ENCODE peak calls at places on chromosomes 12 and 14, in eight cellular contexts. N is tibial artery, Q is endothelial cell of umbilical vein, G is astrocyte, H is prostate gland, I is Panc1, E is IMR-90, P is SJSA1. W is an unnamed sample.

GRCh38 chr12:96235497-96235826 is 41.3 kb downstream of the ELK3 start:
- DNase-seq in Q (no peak), N (no peak), H (no peak), G (no peak), P (no peak), I (no peak), E (no peak), W (no peak)

GRCh38 chr12:47818382-47818700 is 1.4 kb downstream of the HDAC7 start:
- DNase-seq in N (no peak), P (no peak), H (no peak), G (no peak), Q (peak), I (no peak), E (peak), W (peak)

GRCh38 chr12:52501490-52501889 is 8.4 kb upstream of the KRT6A start:
- DNase-seq in Q (no peak), P (no peak), E (no peak), H (no peak), G (no peak), N (no peak), I (no peak), W (no peak)

GRCh38 chr12:131025939-131026702 is 72.4 kb downstream of the ADGRD1 start:
- DNase-seq in G (no peak), N (no peak), H (no peak), I (no peak), Q (no peak), P (no peak), E (no peak), W (no peak)

GRCh38 chr12:121611306-121611705 is 15.0 kb upstream of the ORAI1 start:
- DNase-seq in I (no peak), H (no peak), E (no peak), G (no peak), N (no peak), Q (no peak), P (no peak), W (no peak)

GRCh38 chr14:65356327-65356836 is 56.1 kb upstream of the FUT8 start:
- DNase-seq in Q (peak), I (no peak), N (no peak), H (no peak), P (no peak), G (peak), E (peak), W (peak)

GRCh38 chr12:15752780-15753179 is 36.4 kb downstream of the EPS8 start:
- DNase-seq in I (no peak), E (peak), Q (no peak), H (no peak), P (no peak), N (no peak), G (peak), W (peak)

GRCh38 chr14:73743431-73743931 is 29.3 kb upstream of the PNMA1 start:
- DNase-seq in H (no peak), Q (peak), G (no peak), P (no peak), N (no peak), E (no peak), I (no peak), W (peak)

GRCh38 chr12:73460212-73460611 is 1077.4 kb upstream of the ATXN7L3B start:
- DNase-seq in P (no peak), E (no peak), G (no peak), I (no peak), Q (no peak), N (no peak), H (no peak), W (no peak)

GRCh38 chr14:44963775-44964380 is 1.9 kb downstream of the TOGARAM1 start:
- DNase-seq in E (no peak), Q (peak), G (no peak), I (no peak), N (no peak), P (no peak), H (no peak), W (no peak)

GRCh38 chr12:52644078-52644415 is 8.0 kb downstream of the KRT2 start:
- DNase-seq in N (no peak), P (no peak), Q (no peak), I (no peak), G (no peak), H (no peak), E (no peak), W (no peak)

GRCh38 chr12:9948606-9949286 is 16.6 kb upstream of the CLEC2A start:
- DNase-seq in E (no peak), G (no peak), Q (no peak), P (no peak), N (no peak), H (no peak), I (no peak), W (no peak)

GRCh38 chr12:26823391-26823790 is 9.6 kb downstream of the ITPR2 start:
- DNase-seq in E (peak), N (no peak), G (peak), Q (no peak), I (no peak), P (no peak), H (no peak), W (no peak)

GRCh38 chr12:91985002-91985767 is 160.5 kb downstream of the BTG1 start:
- DNase-seq in N (no peak), I (no peak), G (peak), H (no peak), E (peak), Q (peak), P (peak), W (peak)

GRCh38 chr12:91982946-91983345 is 162.7 kb downstream of the BTG1 start:
- DNase-seq in G (peak), I (no peak), E (peak), P (no peak), Q (no peak), H (no peak), N (no peak), W (peak)

GRCh38 chr12:91986084-91986483 is 159.6 kb downstream of the BTG1 start:
- DNase-seq in G (peak), P (peak), H (no peak), E (peak), N (no peak), Q (peak), I (no peak), W (no peak)

GRCh38 chr12:91984571-91984970 is 161.1 kb downstream of the BTG1 start:
- DNase-seq in E (peak), P (no peak), H (no peak), N (no peak), Q (peak), G (peak), I (no peak), W (no peak)

GRCh38 chr12:91983935-91984334 is 161.7 kb downstream of the BTG1 start:
- DNase-seq in G (no peak), Q (no peak), H (no peak), E (no peak), N (no peak), I (no peak), P (no peak), W (no peak)
- H3K27ac ChIP-seq in G (no peak), Q (no peak), H (no peak), E (peak), N (peak), I (no peak), P (no peak), W (no peak)

DNA sequence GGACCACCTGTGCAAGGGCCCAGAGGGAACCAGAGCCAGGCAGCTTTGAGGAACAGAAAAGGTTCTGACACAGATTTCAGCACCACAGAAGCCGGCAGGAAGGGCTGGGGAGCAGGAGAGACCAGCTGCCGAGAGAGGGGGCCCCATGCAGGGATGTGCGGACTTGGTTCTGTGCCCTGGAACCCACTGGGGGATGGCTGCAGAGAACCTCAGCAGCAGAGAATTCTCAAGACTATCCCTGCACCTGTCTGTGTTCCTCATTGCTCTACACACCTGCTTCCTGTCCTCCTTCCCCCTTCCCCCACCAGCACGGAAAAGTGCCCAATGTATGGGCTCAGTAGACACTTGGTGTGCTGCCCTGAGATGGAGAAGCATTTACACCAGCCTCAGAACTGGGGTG is 3.2 kb downstream of the SERPINA9 start:
- DNase-seq in H (no peak), Q (no peak), E (no peak), I (no peak), N (no peak), G (no peak), P (no peak), W (no peak)
- H3K4me3 ChIP-seq in H (no peak), Q (no peak), E (no peak), I (no peak), N (no peak), G (no peak), P (no peak), W (no peak)

GRCh38 chr12:12334710-12335040 is 15.4 kb downstream of the MANSC1 start:
- DNase-seq in I (no peak), E (no peak), H (no peak), N (no peak), P (no peak), G (no peak), Q (no peak), W (no peak)

GRCh38 chr12:12333407-12333831 is 16.6 kb downstream of the MANSC1 start:
- DNase-seq in Q (peak), P (no peak), I (no peak), G (peak), E (peak), N (no peak), H (no peak), W (peak)

GRCh38 chr12:12333980-12334709 is 15.9 kb downstream of the MANSC1 start:
- DNase-seq in G (peak), E (peak), I (no peak), N (no peak), P (peak), Q (peak), H (no peak), W (peak)

GRCh38 chr12:12331896-12332295 is 18.1 kb downstream of the MANSC1 start:
- DNase-seq in H (peak), G (no peak), P (no peak), Q (no peak), I (no peak), N (no peak), E (no peak), W (no peak)

DNA sequence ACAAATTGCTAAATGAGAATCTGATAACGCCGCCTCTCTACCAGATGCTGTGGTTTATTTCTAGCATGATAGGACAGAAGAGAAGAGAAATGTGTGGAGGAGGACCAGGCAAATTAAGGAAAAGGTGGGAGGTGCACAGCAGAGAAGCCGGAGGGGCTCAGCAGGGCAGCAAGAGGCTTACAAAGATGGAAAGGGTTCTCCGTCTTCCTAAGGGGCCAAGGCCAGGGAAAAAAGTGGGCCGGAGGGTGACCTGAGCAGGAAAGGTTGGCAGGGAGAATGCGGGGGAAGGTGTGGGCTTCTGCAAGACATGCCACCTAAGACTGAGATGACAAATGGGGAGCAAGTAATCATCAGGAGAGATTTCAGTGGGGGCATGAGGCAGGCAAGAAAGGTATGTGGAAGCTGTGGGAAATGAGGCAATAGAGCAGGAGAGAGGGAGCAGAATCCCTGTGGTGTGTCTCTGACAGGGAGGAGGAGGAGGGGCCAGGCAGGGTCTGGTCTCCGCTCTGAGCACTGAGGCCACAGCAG is 18.7 kb downstream of the MANSC1 start:
- DNase-seq in N (no peak), E (no peak), G (peak), I (no peak), Q (no peak), P (no peak), H (no peak), W (no peak)
- H3K27ac ChIP-seq in N (no peak), E (no peak), G (no peak), I (no peak), Q (no peak), P (no peak), H (no peak), W (no peak)

GRCh38 chr12:91414147-91414546 is 231.5 kb upstream of the DCN start:
- DNase-seq in H (no peak), G (no peak), E (no peak), I (no peak), P (no peak), N (no peak), Q (no peak), W (no peak)

GRCh38 chr12:91418691-91419090 is 236.1 kb upstream of the DCN start:
- DNase-seq in E (no peak), G (no peak), I (no peak), Q (no peak), H (no peak), N (no peak), P (no peak), W (no peak)

GRCh38 chr12:91414636-91415035 is 232.0 kb upstream of the DCN start:
- DNase-seq in E (no peak), P (no peak), H (no peak), I (no peak), N (no peak), Q (no peak), G (no peak), W (no peak)

GRCh38 chr12:91419809-91420208 is 237.2 kb upstream of the DCN start:
- DNase-seq in I (no peak), Q (no peak), P (no peak), G (no peak), E (no peak), N (no peak), H (no peak), W (no peak)

DNA sequence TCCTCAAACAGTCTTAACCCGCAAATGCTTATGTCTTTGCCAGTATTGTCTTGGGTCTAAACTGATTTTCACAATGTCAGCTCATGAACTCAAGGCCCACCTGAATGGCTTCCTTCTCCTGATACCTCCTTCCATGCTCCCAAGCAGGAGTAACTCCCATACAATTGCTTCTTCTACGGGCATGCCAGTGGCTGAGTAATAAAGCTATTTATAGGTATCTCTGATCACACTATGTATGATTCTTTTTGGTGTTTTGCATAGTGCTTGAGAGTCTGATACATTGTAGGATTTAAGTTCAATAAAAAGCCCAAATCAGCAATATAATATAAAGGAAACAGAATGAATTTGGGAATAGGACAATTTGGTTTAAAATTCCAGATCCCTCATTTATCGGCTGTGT is 235.0 kb upstream of the DCN start:
- DNase-seq in H (no peak), I (no peak), N (no peak), Q (no peak), E (no peak), P (no peak), G (no peak), W (no peak)
- H3K4me3 ChIP-seq in H (no peak), I (no peak), N (no peak), Q (no peak), E (no peak), P (no peak), G (no peak), W (no peak)

GRCh38 chr12:69405466-69405865 is 45.9 kb downstream of the YEATS4 start:
- DNase-seq in E (peak), P (peak), I (peak), N (peak), Q (peak), H (no peak), G (peak), W (peak)
- H3K27ac ChIP-seq in E (no peak), P (peak), I (no peak), N (peak), Q (peak), H (no peak), G (peak), W (peak)

DNA sequence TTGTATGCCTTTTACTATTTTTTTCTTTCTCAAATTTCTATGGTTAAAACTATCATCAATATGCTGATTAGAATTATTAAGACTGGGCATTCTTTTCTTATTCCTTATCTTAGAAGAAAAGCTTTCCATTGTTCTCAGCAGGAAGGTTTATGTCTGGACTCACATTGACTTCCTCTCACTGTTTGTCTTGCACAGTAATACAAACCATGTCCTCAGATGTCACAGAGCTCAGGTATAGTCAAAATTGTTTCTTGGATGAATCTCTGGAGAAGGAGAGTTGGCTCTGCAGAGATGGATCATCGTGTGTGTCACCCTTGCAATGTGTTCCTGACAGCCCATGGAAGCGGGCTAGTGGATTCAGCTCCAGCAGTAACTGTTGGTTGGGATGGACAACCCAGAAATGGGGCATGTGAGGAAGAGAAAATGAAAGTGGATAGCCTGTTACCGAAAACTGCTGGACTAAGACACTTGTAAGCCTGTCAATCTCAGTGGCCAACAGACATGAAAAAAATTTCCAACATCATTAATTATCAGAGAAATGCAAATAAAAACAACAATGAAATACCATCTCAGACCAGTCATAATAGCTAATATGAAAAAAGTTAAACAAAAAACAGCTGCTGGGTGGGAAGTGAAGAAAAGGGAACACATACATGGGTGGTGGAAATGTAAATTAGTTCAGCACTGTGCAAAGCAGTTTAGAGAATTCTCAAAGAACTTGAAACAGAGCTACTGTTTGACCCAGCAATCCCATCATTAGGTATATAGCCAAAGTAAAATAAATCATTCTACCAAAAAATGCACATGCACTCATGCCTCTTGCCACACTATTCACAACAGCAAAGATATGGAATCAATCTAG is 967.8 kb downstream of the TMEM121 start:
- DNase-seq in Q (no peak), I (no peak), G (no peak), N (no peak), H (no peak), P (no peak), E (no peak), W (no peak)
- H3K4me3 ChIP-seq in Q (no peak), I (no peak), G (no peak), N (no peak), H (no peak), P (no peak), E (no peak), W (no peak)